ENCODE peak calls at places on chromosomes 13 and 19, in five cellular contexts. S is activated CD4-positive, alpha-beta T cell treated with anti-CD3 and anti-CD28 coated beads, Interleukin-2, amount 10 ng/mL, durations not matched to agents 7 days and 5 days; C is epithelial cell of esophagus; Q is thoracic aorta; L is AG08396. R is an unnamed sample.

GRCh38 chr19:42280761-42281174 is 11.7 kb downstream of the CIC start:
- DNase-seq in S (no peak), C (no peak), Q (no peak), L (peak), R (no peak)

GRCh38 chr19:35211545-35212230 is 16.9 kb downstream of the FAM187B start:
- DNase-seq in S (peak), C (no peak), Q (no peak), L (no peak), R (no peak)

GRCh38 chr13:100808848-100809247 is 134.3 kb upstream of the TMTC4 start:
- DNase-seq in S (no peak), C (no peak), Q (no peak), L (no peak), R (no peak)

GRCh38 chr13:44142911-44143665 is 230.5 kb upstream of the SERP2 start:
- DNase-seq in S (no peak), C (peak), Q (no peak), L (no peak), R (peak)

GRCh38 chr13:29877456-29878096 is 27.2 kb upstream of the UBL3 start:
- DNase-seq in S (no peak), C (no peak), Q (no peak), L (no peak), R (no peak)

GRCh38 chr19:51572415-51572814 is 1.3 kb downstream of the ZNF175 start:
- DNase-seq in S (no peak), C (no peak), Q (no peak), L (no peak), R (no peak)

GRCh38 chr13:113140677-113141590 is 17.5 kb upstream of the PROZ start:
- DNase-seq in S (no peak), C (no peak), Q (no peak), L (no peak), R (no peak)

GRCh38 chr13:50376895-50377575 is 361.8 kb downstream of the KCNRG start:
- DNase-seq in S (no peak), C (peak), Q (no peak), L (no peak), R (no peak)

GRCh38 chr13:24627864-24628418 is 52.3 kb upstream of the ATP12A start:
- DNase-seq in S (no peak), C (no peak), Q (no peak), L (no peak), R (no peak)

GRCh38 chr19:43798546-43799409 is 3.5 kb downstream of the LYPD5 start:
- DNase-seq in S (peak), C (peak), Q (no peak), L (peak), R (no peak)

GRCh38 chr19:56111601-56112312 is 9.3 kb downstream of the ZNF787 start:
- DNase-seq in S (peak), C (no peak), Q (no peak), L (no peak), R (no peak)

GRCh38 chr19:49581007-49581508 is at the start of gene PRRG2:
- DNase-seq in S (no peak), C (peak), Q (no peak), L (no peak), R (no peak)

GRCh38 chr19:45768644-45769053 is 403 bp downstream of the SIX5 start:
- DNase-seq in S (peak), C (peak), Q (no peak), L (peak), R (no peak)

GRCh38 chr19:48319647-48320537 is 5.5 kb upstream of the EMP3 start:
- DNase-seq in S (peak), C (peak), Q (peak), L (peak), R (no peak)

GRCh38 chr13:39776439-39776838 is 121.0 kb downstream of the COG6 start:
- DNase-seq in S (no peak), C (peak), Q (no peak), L (peak), R (peak)

GRCh38 chr13:76903544-76904162 is 17.4 kb upstream of the KCTD12 start:
- DNase-seq in S (peak), C (peak), Q (no peak), L (peak), R (peak)

GRCh38 chr13:51865838-51866237 is 4.1 kb downstream of the CCDC70 start:
- DNase-seq in S (no peak), C (no peak), Q (no peak), L (no peak), R (no peak)

GRCh38 chr13:79722885-79723445 is 242.0 kb downstream of the NDFIP2 start:
- DNase-seq in S (no peak), C (no peak), Q (no peak), L (no peak), R (no peak)

GRCh38 chr19:11256189-11256588 is 6.1 kb downstream of the DOCK6 start:
- DNase-seq in S (no peak), C (no peak), Q (no peak), L (no peak), R (no peak)

GRCh38 chr13:98632971-98633370 is 56.1 kb upstream of the STK24 start:
- DNase-seq in S (no peak), C (peak), Q (no peak), L (no peak), R (peak)